ENCODE peak calls at places on chromosomes 3 and 15, in four cellular contexts. P, Z, E and L are unnamed samples.

GRCh38 chr3:138180375-138181029 is 5.8 kb upstream of the DBR1 start:
- DNase-seq in P (peak), Z (no peak), E (peak), L (no peak)

GRCh38 chr15:70580286-70580685 is 183.1 kb downstream of the UACA start:
- DNase-seq in P (no peak), Z (no peak), E (no peak), L (no peak)

GRCh38 chr3:37492977-37493471 is 318.6 kb upstream of the LRRFIP2 start:
- DNase-seq in P (peak), Z (no peak), E (no peak), L (no peak)

GRCh38 chr3:61922118-61922517 is 360.7 kb downstream of the PTPRG start:
- DNase-seq in P (no peak), Z (no peak), E (no peak), L (no peak)

GRCh38 chr3:53046171-53047170 is 598 bp upstream of the SFMBT1 start:
- DNase-seq in P (peak), Z (peak), E (no peak), L (peak)

GRCh38 chr15:65769482-65769881 is 22.6 kb downstream of the DENND4A start:
- DNase-seq in P (no peak), Z (no peak), E (no peak), L (no peak)

GRCh38 chr3:5195605-5196004 is 8.1 kb downstream of the EDEM1 start:
- DNase-seq in P (peak), Z (no peak), E (no peak), L (no peak)

GRCh38 chr3:16707260-16707659 is 102.0 kb upstream of the DAZL start:
- DNase-seq in P (no peak), Z (no peak), E (no peak), L (no peak)

GRCh38 chr15:75750261-75751050 is 37.8 kb upstream of the CSPG4 start:
- DNase-seq in P (no peak), Z (no peak), E (no peak), L (no peak)

GRCh38 chr3:185024966-185025365 is 127.9 kb downstream of the C3orf70 start:
- DNase-seq in P (no peak), Z (no peak), E (no peak), L (no peak)

GRCh38 chr3:182979103-182979697 is 1.1 kb downstream of the DCUN1D1 start:
- DNase-seq in P (no peak), Z (no peak), E (peak), L (no peak)

GRCh38 chr15:67003586-67003985 is 61.8 kb upstream of the SMAD3 start:
- DNase-seq in P (peak), Z (no peak), E (no peak), L (no peak)

GRCh38 chr3:188282871-188283270 is 128.9 kb downstream of the LPP start:
- DNase-seq in P (no peak), Z (no peak), E (no peak), L (no peak)

GRCh38 chr3:10756546-10756945 is 59.5 kb upstream of the SLC6A11 start:
- DNase-seq in P (no peak), Z (no peak), E (no peak), L (no peak)

GRCh38 chr3:194688207-194688711 is 2.6 kb downstream of the FAM43A start:
- DNase-seq in P (no peak), Z (no peak), E (peak), L (no peak)

GRCh38 chr3:60431599-60431958 is 819.7 kb downstream of the FHIT start:
- DNase-seq in P (peak), Z (no peak), E (no peak), L (no peak)